ENCODE peak calls at places on chromosomes 13 and 19, in five cellular contexts. M, C, L, Y and F are unnamed samples. For H3K4me1, the result is how much of the 10 kb centered on the place peaks cover.

GRCh38 chr19:45158503-45159026 is 2.2 kb downstream of the NKPD1 start:
- DNase-seq in M (no peak), C (no peak), L (peak), Y (no peak), F (no peak)

GRCh38 chr13:71629167-71629566 is 237.8 kb downstream of the DACH1 start:
- DNase-seq in M (no peak), C (no peak), L (no peak), Y (no peak), F (no peak)

GRCh38 chr19:15010497-15011255 is 31.0 kb upstream of the SLC1A6 start:
- DNase-seq in M (no peak), C (no peak), L (peak), Y (no peak), F (no peak)

GRCh38 chr13:57629821-57630235 is 1.7 kb upstream of the PCDH17 start:
- DNase-seq in M (peak), C (peak), L (peak), Y (no peak), F (no peak)

GRCh38 chr13:99916366-99917103 is 55.0 kb downstream of the ZIC5 start:
- DNase-seq in M (peak), C (peak), L (no peak), Y (peak), F (no peak)

GRCh38 chr13:26074706-26075105 is 22.9 kb upstream of the SHISA2 start:
- DNase-seq in M (peak), C (no peak), L (no peak), Y (no peak), F (peak)

GRCh38 chr13:80141114-80141849 is 199.6 kb downstream of the SPRY2 start:
- DNase-seq in M (peak), C (peak), L (no peak), Y (no peak), F (no peak)

GRCh38 chr13:113861433-113862030 is 2.3 kb downstream of the GAS6 start:
- DNase-seq in M (no peak), C (no peak), L (no peak), Y (peak), F (no peak)

GRCh38 chr13:48909088-48909389 is 66.7 kb upstream of the FNDC3A start:
- DNase-seq in M (no peak), C (no peak), L (no peak), Y (no peak), F (no peak)

DNA sequence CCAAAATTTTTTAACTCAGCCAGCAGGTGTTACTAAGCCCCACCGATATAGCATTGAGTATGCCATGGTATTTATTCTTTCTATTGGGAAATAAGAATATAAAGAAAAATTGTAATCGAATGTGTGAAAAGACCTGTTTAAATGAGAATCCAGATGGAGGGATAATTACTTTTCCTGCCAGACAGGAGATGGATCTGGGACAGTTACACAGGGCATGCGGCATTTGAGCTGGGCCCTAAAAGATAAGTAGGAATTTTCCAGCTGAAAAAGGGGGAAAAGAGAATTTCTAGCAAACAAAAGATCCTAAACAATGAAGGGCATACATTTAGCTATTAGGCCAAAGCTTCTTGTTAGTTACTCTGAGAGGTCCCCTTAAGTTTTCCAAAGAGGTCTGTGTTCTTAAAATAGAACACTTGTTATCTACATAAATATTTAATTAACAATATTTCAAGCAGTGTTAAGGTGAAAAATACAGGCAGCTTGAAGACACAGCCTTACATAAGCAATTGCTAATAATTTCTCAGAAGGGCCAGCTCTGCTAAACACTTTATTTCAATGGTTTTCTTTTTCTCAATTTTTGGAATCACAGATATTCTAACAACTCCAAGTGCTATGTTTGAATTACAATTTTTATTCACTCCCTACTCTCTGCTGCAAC is 63.7 kb downstream of the TBC1D4 start:
- DNase-seq in M (no peak), C (no peak), L (no peak), Y (no peak), F (no peak)
- H3K4me1 ChIP-seq in M (under half), C (half or more), L (under half), Y (under half), F (under half)

GRCh38 chr19:38264486-38265212 is at the start of gene SPINT2:
- DNase-seq in M (no peak), C (peak), L (no peak), Y (peak), F (no peak)
- H3K4me1 ChIP-seq in M (under half), C (under half), L (under half), Y (under half), F (under half)

GRCh38 chr19:39131255-39131755 is 5.7 kb downstream of the PAK4 start:
- DNase-seq in M (peak), C (no peak), L (no peak), Y (no peak), F (no peak)
- H3K4me1 ChIP-seq in M (under half), C (under half), L (half or more), Y (under half), F (under half)

GRCh38 chr19:50428768-50429463 is 3.8 kb upstream of the MYBPC2 start:
- DNase-seq in M (no peak), C (no peak), L (peak), Y (no peak), F (no peak)

GRCh38 chr19:50431343-50432220 is 1.1 kb upstream of the MYBPC2 start:
- DNase-seq in M (peak), C (peak), L (peak), Y (peak), F (peak)

GRCh38 chr19:50432221-50432626 is 468 bp upstream of the MYBPC2 start:
- DNase-seq in M (peak), C (peak), L (no peak), Y (no peak), F (peak)

GRCh38 chr19:50432658-50433057 is at the start of gene MYBPC2:
- DNase-seq in M (no peak), C (peak), L (no peak), Y (no peak), F (no peak)

DNA sequence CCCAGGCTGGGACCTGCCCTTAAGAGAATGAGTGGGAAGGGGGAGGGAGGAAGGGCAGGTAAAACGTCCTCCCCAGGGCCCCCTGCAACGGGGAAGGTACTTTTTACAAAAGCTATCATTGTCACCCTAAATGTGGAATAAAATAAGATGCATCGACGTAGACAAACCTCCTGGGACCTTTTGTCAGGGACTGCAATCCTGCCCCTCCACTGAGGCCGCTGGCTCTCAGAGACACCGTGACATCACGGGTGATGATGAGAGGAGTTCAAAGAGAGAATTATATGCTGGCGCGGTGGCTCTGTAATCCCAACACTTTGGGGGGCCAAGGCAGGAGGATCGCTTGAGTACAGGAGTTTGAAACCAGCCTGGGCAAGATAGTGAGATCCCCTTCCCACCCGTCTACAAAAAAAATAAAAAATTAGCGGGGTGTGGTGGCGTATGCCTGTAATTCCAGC is 1.8 kb upstream of the MYBPC2 start:
- DNase-seq in M (no peak), C (no peak), L (no peak), Y (no peak), F (no peak)
- H3K4me1 ChIP-seq in M (under half), C (under half), L (under half), Y (under half), F (under half)

GRCh38 chr19:2330632-2331284 is 2.3 kb downstream of the SPPL2B start:
- DNase-seq in M (no peak), C (no peak), L (peak), Y (no peak), F (peak)
- H3K4me1 ChIP-seq in M (under half), C (under half), L (under half), Y (under half), F (under half)

GRCh38 chr13:33537691-33538090 is 252.1 kb upstream of the STARD13 start:
- DNase-seq in M (no peak), C (no peak), L (no peak), Y (no peak), F (no peak)
- H3K4me1 ChIP-seq in M (under half), C (under half), L (under half), Y (under half), F (under half)